ENCODE peak calls at places on chromosomes 16 and 17, in nine cellular contexts. One of them, this sample, is unnamed.

GRCh38 chr17:42131232-42131631 is 8.6 kb downstream of the HSPB9 start:
- DNase-seq in Peyer's patch: no peak
- DNase-seq in A549: no peak
- DNase-seq in tibial artery: no peak
- DNase-seq in brain microvascular endothelial cell: no peak
- DNase-seq in lung: no peak
- DNase-seq in fibroblast of the aortic adventitia: no peak
- DNase-seq in astrocyte of the spinal cord: no peak
- DNase-seq in neural progenitor cell: no peak
- DNase-seq in this sample: no peak

GRCh38 chr16:56950881-56951771 is 10.6 kb upstream of the CETP start:
- DNase-seq in Peyer's patch: peak; percentile 84
- DNase-seq in A549: peak; percentile 65
- DNase-seq in tibial artery: peak; percentile 53
- DNase-seq in brain microvascular endothelial cell: peak; percentile 54
- DNase-seq in lung: peak; percentile 37
- DNase-seq in fibroblast of the aortic adventitia: peak; percentile 57
- DNase-seq in astrocyte of the spinal cord: peak; percentile 42
- DNase-seq in neural progenitor cell: peak; percentile 77
- DNase-seq in this sample: no peak

GRCh38 chr17:18043491-18043890 is 4.3 kb downstream of the GID4 start:
- DNase-seq in Peyer's patch: no peak
- DNase-seq in A549: peak; percentile 30
- DNase-seq in tibial artery: no peak
- DNase-seq in brain microvascular endothelial cell: no peak
- DNase-seq in lung: no peak
- DNase-seq in fibroblast of the aortic adventitia: peak; percentile 34
- DNase-seq in astrocyte of the spinal cord: peak; percentile 28
- DNase-seq in neural progenitor cell: no peak
- DNase-seq in this sample: no peak

GRCh38 chr17:66576473-66576872 is 258.4 kb upstream of the CACNG5 start:
- DNase-seq in Peyer's patch: no peak
- DNase-seq in A549: no peak
- DNase-seq in tibial artery: no peak
- DNase-seq in brain microvascular endothelial cell: no peak
- DNase-seq in lung: no peak
- DNase-seq in fibroblast of the aortic adventitia: no peak
- DNase-seq in astrocyte of the spinal cord: no peak
- DNase-seq in neural progenitor cell: no peak
- DNase-seq in this sample: no peak

GRCh38 chr16:90008708-90009145 is 10.5 kb downstream of the DBNDD1 start:
- DNase-seq in Peyer's patch: peak; percentile 85
- DNase-seq in A549: no peak
- DNase-seq in tibial artery: no peak
- DNase-seq in brain microvascular endothelial cell: no peak
- DNase-seq in lung: no peak
- DNase-seq in fibroblast of the aortic adventitia: no peak
- DNase-seq in astrocyte of the spinal cord: peak; percentile 22
- DNase-seq in neural progenitor cell: no peak
- DNase-seq in this sample: no peak

GRCh38 chr17:48719642-48720262 is 2.6 kb downstream of the PRAC1 start:
- DNase-seq in Peyer's patch: no peak
- DNase-seq in A549: no peak
- DNase-seq in tibial artery: no peak
- DNase-seq in brain microvascular endothelial cell: no peak
- DNase-seq in lung: no peak
- DNase-seq in fibroblast of the aortic adventitia: no peak
- DNase-seq in astrocyte of the spinal cord: no peak
- DNase-seq in neural progenitor cell: peak; percentile 74
- DNase-seq in this sample: no peak

GRCh38 chr16:89367538-89368059 is 122.8 kb downstream of the ANKRD11 start:
- DNase-seq in Peyer's patch: no peak
- DNase-seq in A549: no peak
- DNase-seq in tibial artery: no peak
- DNase-seq in brain microvascular endothelial cell: no peak
- DNase-seq in lung: no peak
- DNase-seq in fibroblast of the aortic adventitia: no peak
- DNase-seq in astrocyte of the spinal cord: no peak
- DNase-seq in neural progenitor cell: no peak
- DNase-seq in this sample: no peak

GRCh38 chr17:30323895-30324319 is 9.9 kb downstream of the TMIGD1 start:
- DNase-seq in Peyer's patch: peak; percentile 81
- DNase-seq in A549: peak; percentile 43
- DNase-seq in tibial artery: peak; percentile 53
- DNase-seq in brain microvascular endothelial cell: peak; percentile 70
- DNase-seq in lung: no peak
- DNase-seq in fibroblast of the aortic adventitia: peak; percentile 69
- DNase-seq in astrocyte of the spinal cord: peak; percentile 30
- DNase-seq in neural progenitor cell: no peak
- DNase-seq in this sample: peak; percentile 63

GRCh38 chr16:66926171-66926570 is 836 bp upstream of the RRAD start:
- DNase-seq in Peyer's patch: no peak
- DNase-seq in A549: no peak
- DNase-seq in tibial artery: peak; percentile 63
- DNase-seq in brain microvascular endothelial cell: no peak
- DNase-seq in lung: no peak
- DNase-seq in fibroblast of the aortic adventitia: peak; percentile 36
- DNase-seq in astrocyte of the spinal cord: no peak
- DNase-seq in neural progenitor cell: no peak
- DNase-seq in this sample: no peak

GRCh38 chr16:66927918-66928649 is 2.7 kb upstream of the RRAD start:
- DNase-seq in Peyer's patch: no peak
- DNase-seq in A549: no peak
- DNase-seq in tibial artery: no peak
- DNase-seq in brain microvascular endothelial cell: peak; percentile 9
- DNase-seq in lung: no peak
- DNase-seq in fibroblast of the aortic adventitia: no peak
- DNase-seq in astrocyte of the spinal cord: no peak
- DNase-seq in neural progenitor cell: no peak
- DNase-seq in this sample: no peak

GRCh38 chr16:66927012-66927436 is 1.7 kb upstream of the RRAD start:
- DNase-seq in Peyer's patch: no peak
- DNase-seq in A549: peak; percentile 79
- DNase-seq in tibial artery: no peak
- DNase-seq in brain microvascular endothelial cell: peak; percentile 95
- DNase-seq in lung: peak; percentile 83
- DNase-seq in fibroblast of the aortic adventitia: peak; percentile 81
- DNase-seq in astrocyte of the spinal cord: peak; percentile 90
- DNase-seq in neural progenitor cell: no peak
- DNase-seq in this sample: no peak

GRCh38 chr16:66930189-66930588 is 4.0 kb downstream of the CIAO2B start:
- DNase-seq in Peyer's patch: peak; percentile 66
- DNase-seq in A549: peak; percentile 52
- DNase-seq in tibial artery: no peak
- DNase-seq in brain microvascular endothelial cell: peak; percentile 44
- DNase-seq in lung: peak; percentile 62
- DNase-seq in fibroblast of the aortic adventitia: peak; percentile 52
- DNase-seq in astrocyte of the spinal cord: no peak
- DNase-seq in neural progenitor cell: no peak
- DNase-seq in this sample: no peak

DNA sequence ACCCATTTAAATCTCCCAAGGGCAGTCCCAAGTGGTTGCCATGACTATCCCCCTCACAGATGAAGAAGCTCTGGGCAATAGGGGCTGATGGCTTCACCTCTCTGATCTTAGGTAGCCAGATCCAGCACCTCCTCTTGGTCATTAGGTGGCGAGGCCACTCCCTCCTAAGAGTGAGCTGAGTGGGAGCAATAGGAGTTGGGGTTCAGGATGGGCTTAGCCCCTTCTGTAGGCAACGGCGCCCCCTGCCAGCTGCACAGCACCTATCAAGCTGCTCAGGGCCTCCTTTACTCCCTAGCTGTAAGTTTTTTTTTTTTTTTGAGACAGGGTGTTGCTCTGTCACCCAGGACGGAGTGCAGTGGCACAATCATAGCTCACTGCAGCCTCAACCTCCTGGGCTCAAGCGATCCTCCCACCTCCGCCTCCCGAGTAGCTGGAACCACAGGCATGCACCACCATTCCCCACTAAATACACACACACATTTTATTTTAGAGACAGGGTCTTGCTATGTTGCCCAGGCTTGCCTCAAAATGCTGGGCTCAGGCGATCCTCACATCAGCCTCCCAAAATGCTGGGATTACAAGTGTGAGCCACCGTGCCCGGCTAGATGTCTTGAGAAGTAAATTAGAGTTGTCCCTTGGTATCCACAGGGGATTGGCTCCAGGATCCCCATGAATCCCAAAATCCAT is 3.5 kb upstream of the RRAD start:
- DNase-seq in Peyer's patch: no peak
- DNase-seq in A549: peak; percentile 56
- DNase-seq in tibial artery: no peak
- DNase-seq in brain microvascular endothelial cell: peak; percentile 18
- DNase-seq in lung: no peak
- DNase-seq in fibroblast of the aortic adventitia: peak; percentile 41
- DNase-seq in astrocyte of the spinal cord: peak; percentile 30
- DNase-seq in neural progenitor cell: peak; percentile 58
- DNase-seq in this sample: no peak
- TF ChIP-seq CTCF in Peyer's patch: peak; percentile 43
- TF ChIP-seq CTCF in A549: peak; percentile 32
- TF ChIP-seq CTCF in tibial artery: peak; percentile 16
- TF ChIP-seq CTCF in brain microvascular endothelial cell: peak; percentile 72
- TF ChIP-seq CTCF in lung: no peak
- TF ChIP-seq CTCF in fibroblast of the aortic adventitia: peak; percentile 53
- TF ChIP-seq CTCF in astrocyte of the spinal cord: peak; percentile 57
- TF ChIP-seq CTCF in neural progenitor cell: peak; percentile 45
- TF ChIP-seq CTCF in this sample: no peak

DNA sequence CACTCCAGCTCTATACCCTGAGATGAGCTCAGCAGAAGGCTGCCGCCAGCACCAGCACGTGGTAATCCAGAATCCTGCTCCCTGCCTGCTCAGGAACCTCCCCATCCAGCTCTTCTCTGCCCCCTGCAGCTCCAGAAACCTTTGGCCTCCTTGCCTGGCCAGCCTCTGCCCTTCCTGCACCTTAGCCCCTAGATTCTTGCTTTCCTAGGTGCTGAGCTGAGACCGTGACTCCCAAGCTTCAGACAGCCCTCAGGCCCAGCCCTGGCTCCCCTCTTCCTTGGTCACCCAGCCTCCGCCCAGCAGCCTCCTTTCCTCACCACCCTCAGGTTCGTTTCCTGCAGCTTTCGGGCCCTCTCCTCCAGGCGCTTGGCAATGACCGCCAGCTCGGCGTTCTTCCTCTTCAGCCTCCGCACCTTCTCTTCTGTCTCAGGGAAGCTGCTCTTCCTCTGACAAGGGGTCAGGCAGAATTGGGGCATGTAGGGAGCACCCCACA is 2.6 kb downstream of the TSPOAP1 start:
- DNase-seq in Peyer's patch: no peak
- DNase-seq in A549: peak; percentile 34
- DNase-seq in tibial artery: no peak
- DNase-seq in brain microvascular endothelial cell: no peak
- DNase-seq in lung: no peak
- DNase-seq in fibroblast of the aortic adventitia: no peak
- DNase-seq in astrocyte of the spinal cord: no peak
- DNase-seq in neural progenitor cell: no peak
- DNase-seq in this sample: no peak
- H3K4me3 ChIP-seq in Peyer's patch: no peak overlapping the region
- H3K4me3 ChIP-seq in A549: no peak overlapping the region
- H3K4me3 ChIP-seq in tibial artery: no peak overlapping the region
- H3K4me3 ChIP-seq in brain microvascular endothelial cell: no peak overlapping the region
- H3K4me3 ChIP-seq in lung: no peak overlapping the region
- H3K4me3 ChIP-seq in fibroblast of the aortic adventitia: no peak overlapping the region
- H3K4me3 ChIP-seq in astrocyte of the spinal cord: no peak overlapping the region
- H3K4me3 ChIP-seq in neural progenitor cell: no peak overlapping the region
- H3K4me3 ChIP-seq in this sample: no peak overlapping the region

GRCh38 chr17:71114911-71115668 is 945.8 kb downstream of the KCNJ2 start:
- DNase-seq in Peyer's patch: no peak
- DNase-seq in A549: no peak
- DNase-seq in tibial artery: no peak
- DNase-seq in brain microvascular endothelial cell: no peak
- DNase-seq in lung: no peak
- DNase-seq in fibroblast of the aortic adventitia: no peak
- DNase-seq in astrocyte of the spinal cord: no peak
- DNase-seq in neural progenitor cell: peak; percentile 13
- DNase-seq in this sample: no peak

GRCh38 chr17:71115669-71115972 is 946.3 kb downstream of the KCNJ2 start:
- DNase-seq in Peyer's patch: no peak
- DNase-seq in A549: no peak
- DNase-seq in tibial artery: no peak
- DNase-seq in brain microvascular endothelial cell: no peak
- DNase-seq in lung: no peak
- DNase-seq in fibroblast of the aortic adventitia: no peak
- DNase-seq in astrocyte of the spinal cord: no peak
- DNase-seq in neural progenitor cell: no peak
- DNase-seq in this sample: no peak

GRCh38 chr17:71117461-71117860 is 948.1 kb downstream of the KCNJ2 start:
- DNase-seq in Peyer's patch: no peak
- DNase-seq in A549: no peak
- DNase-seq in tibial artery: no peak
- DNase-seq in brain microvascular endothelial cell: peak; percentile 24
- DNase-seq in lung: no peak
- DNase-seq in fibroblast of the aortic adventitia: no peak
- DNase-seq in astrocyte of the spinal cord: peak; percentile 63
- DNase-seq in neural progenitor cell: peak; percentile 50
- DNase-seq in this sample: no peak

GRCh38 chr17:71118039-71118438 is 948.7 kb downstream of the KCNJ2 start:
- DNase-seq in Peyer's patch: no peak
- DNase-seq in A549: peak; percentile 26
- DNase-seq in tibial artery: no peak
- DNase-seq in brain microvascular endothelial cell: no peak
- DNase-seq in lung: no peak
- DNase-seq in fibroblast of the aortic adventitia: no peak
- DNase-seq in astrocyte of the spinal cord: peak; percentile 33
- DNase-seq in neural progenitor cell: peak; percentile 47
- DNase-seq in this sample: no peak
- TF ChIP-seq CTCF in Peyer's patch: peak; percentile 59
- TF ChIP-seq CTCF in A549: peak; percentile 44
- TF ChIP-seq CTCF in tibial artery: no peak
- TF ChIP-seq CTCF in brain microvascular endothelial cell: peak; percentile 33
- TF ChIP-seq CTCF in lung: no peak
- TF ChIP-seq CTCF in fibroblast of the aortic adventitia: no peak
- TF ChIP-seq CTCF in astrocyte of the spinal cord: peak; percentile 18
- TF ChIP-seq CTCF in neural progenitor cell: peak; percentile 55
- TF ChIP-seq CTCF in this sample: peak; percentile 51

GRCh38 chr17:57691939-57692338 is 53.2 kb downstream of the CCDC182 start:
- DNase-seq in Peyer's patch: no peak
- DNase-seq in A549: no peak
- DNase-seq in tibial artery: no peak
- DNase-seq in brain microvascular endothelial cell: no peak
- DNase-seq in lung: no peak
- DNase-seq in fibroblast of the aortic adventitia: no peak
- DNase-seq in astrocyte of the spinal cord: no peak
- DNase-seq in neural progenitor cell: no peak
- DNase-seq in this sample: no peak

GRCh38 chr17:57687642-57688041 is 57.5 kb downstream of the CCDC182 start:
- DNase-seq in Peyer's patch: no peak
- DNase-seq in A549: no peak
- DNase-seq in tibial artery: no peak
- DNase-seq in brain microvascular endothelial cell: no peak
- DNase-seq in lung: no peak
- DNase-seq in fibroblast of the aortic adventitia: no peak
- DNase-seq in astrocyte of the spinal cord: no peak
- DNase-seq in neural progenitor cell: no peak
- DNase-seq in this sample: no peak

GRCh38 chr17:57685499-57686132 is 59.5 kb downstream of the CCDC182 start:
- DNase-seq in Peyer's patch: no peak
- DNase-seq in A549: no peak
- DNase-seq in tibial artery: no peak
- DNase-seq in brain microvascular endothelial cell: no peak
- DNase-seq in lung: peak; percentile 19
- DNase-seq in fibroblast of the aortic adventitia: no peak
- DNase-seq in astrocyte of the spinal cord: no peak
- DNase-seq in neural progenitor cell: no peak
- DNase-seq in this sample: no peak

GRCh38 chr17:57692770-57693169 is 52.3 kb downstream of the CCDC182 start:
- DNase-seq in Peyer's patch: no peak
- DNase-seq in A549: no peak
- DNase-seq in tibial artery: no peak
- DNase-seq in brain microvascular endothelial cell: no peak
- DNase-seq in lung: no peak
- DNase-seq in fibroblast of the aortic adventitia: no peak
- DNase-seq in astrocyte of the spinal cord: no peak
- DNase-seq in neural progenitor cell: no peak
- DNase-seq in this sample: no peak

GRCh38 chr17:57689254-57689653 is 55.8 kb downstream of the CCDC182 start:
- DNase-seq in Peyer's patch: no peak
- DNase-seq in A549: no peak
- DNase-seq in tibial artery: no peak
- DNase-seq in brain microvascular endothelial cell: no peak
- DNase-seq in lung: no peak
- DNase-seq in fibroblast of the aortic adventitia: no peak
- DNase-seq in astrocyte of the spinal cord: no peak
- DNase-seq in neural progenitor cell: no peak
- DNase-seq in this sample: no peak
- H3K4me3 ChIP-seq in Peyer's patch: no peak overlapping the region
- H3K4me3 ChIP-seq in A549: no peak overlapping the region
- H3K4me3 ChIP-seq in tibial artery: no peak overlapping the region
- H3K4me3 ChIP-seq in brain microvascular endothelial cell: no peak overlapping the region
- H3K4me3 ChIP-seq in lung: no peak overlapping the region
- H3K4me3 ChIP-seq in fibroblast of the aortic adventitia: no peak overlapping the region
- H3K4me3 ChIP-seq in astrocyte of the spinal cord: no peak overlapping the region
- H3K4me3 ChIP-seq in neural progenitor cell: no peak overlapping the region
- H3K4me3 ChIP-seq in this sample: no peak overlapping the region

This sample was measured in LNCaP clone FGC.